ENCODE peak calls at places on chromosomes 3 and 15, in four cellular contexts. I is tibial artery, U is heart left ventricle, O is breast epithelium. B is an unnamed sample.

GRCh38 chr3:47910777-47911440 is 105.3 kb downstream of the MAP4 start:
- DNase-seq in I (no peak), U (no peak), O (no peak), B (no peak)

GRCh38 chr3:130925628-130926027 is 31.7 kb downstream of the ATP2C1 start:
- DNase-seq in I (no peak), U (no peak), O (no peak), B (no peak)

GRCh38 chr15:25056484-25057429 is 102.0 kb downstream of the SNRPN start:
- DNase-seq in I (no peak), U (no peak), O (peak), B (no peak)

GRCh38 chr15:22961661-22962221 is 18.4 kb downstream of the CYFIP1 start:
- DNase-seq in I (no peak), U (peak), O (no peak), B (no peak)

GRCh38 chr15:40463886-40464545 is 6.8 kb upstream of the CHST14 start:
- DNase-seq in I (no peak), U (no peak), O (no peak), B (no peak)

GRCh38 chr15:41258706-41259471 is 27.8 kb downstream of the CHP1 start:
- DNase-seq in I (no peak), U (no peak), O (no peak), B (no peak)

GRCh38 chr3:8456118-8456811 is 45.4 kb upstream of the LMCD1 start:
- DNase-seq in I (no peak), U (no peak), O (no peak), B (no peak)

GRCh38 chr15:57320543-57321220 is 55.6 kb upstream of the CGNL1 start:
- DNase-seq in I (peak), U (no peak), O (no peak), B (no peak)

GRCh38 chr15:40331026-40331425 is 7.5 kb downstream of the INAFM2 start:
- DNase-seq in I (no peak), U (peak), O (no peak), B (no peak)

GRCh38 chr3:53109822-53110771 is 20.1 kb downstream of the RFT1 start:
- DNase-seq in I (peak), U (no peak), O (peak), B (peak)

GRCh38 chr3:113266738-113267137 is 55.4 kb downstream of the BOC start:
- DNase-seq in I (no peak), U (no peak), O (no peak), B (peak)

GRCh38 chr3:112676659-112677234 is 35.8 kb upstream of the CCDC80 start:
- DNase-seq in I (peak), U (peak), O (no peak), B (peak)

GRCh38 chr15:36589971-36590370 is 10.5 kb downstream of the CDIN1 start:
- DNase-seq in I (no peak), U (no peak), O (no peak), B (no peak)

GRCh38 chr15:31480356-31481058 is 153.9 kb downstream of the KLF13 start:
- DNase-seq in I (no peak), U (no peak), O (no peak), B (peak)

GRCh38 chr3:28050895-28051294 is 190.5 kb upstream of the CMC1 start:
- DNase-seq in I (no peak), U (no peak), O (no peak), B (no peak)

GRCh38 chr15:67852433-67852832 is 12.6 kb upstream of the RNU6-1 start:
- DNase-seq in I (no peak), U (no peak), O (no peak), B (peak)

DNA sequence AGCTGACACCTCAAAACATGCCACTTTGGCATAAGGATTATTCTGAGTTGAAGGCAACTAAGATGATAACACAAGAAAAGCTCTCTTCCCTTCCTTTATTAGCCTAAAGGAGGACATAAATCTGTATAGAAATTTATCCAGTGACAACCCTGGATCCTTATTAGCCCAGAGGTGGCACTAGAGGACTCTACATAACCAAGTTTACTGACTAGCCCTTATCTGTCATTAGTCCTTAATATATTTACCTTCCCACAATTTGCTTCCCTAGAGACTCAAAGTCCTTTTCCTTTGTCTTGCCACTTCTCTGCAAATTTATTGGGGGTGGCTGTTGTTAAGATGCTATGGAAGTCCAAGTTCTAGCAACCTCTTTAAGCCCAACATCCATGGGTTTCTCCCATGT is 26.7 kb downstream of the CEP70 start:
- DNase-seq in I (no peak), U (no peak), O (no peak), B (no peak)
- TF ChIP-seq CTCF in I (no peak), U (no peak), O (no peak), B (no peak)

DNA sequence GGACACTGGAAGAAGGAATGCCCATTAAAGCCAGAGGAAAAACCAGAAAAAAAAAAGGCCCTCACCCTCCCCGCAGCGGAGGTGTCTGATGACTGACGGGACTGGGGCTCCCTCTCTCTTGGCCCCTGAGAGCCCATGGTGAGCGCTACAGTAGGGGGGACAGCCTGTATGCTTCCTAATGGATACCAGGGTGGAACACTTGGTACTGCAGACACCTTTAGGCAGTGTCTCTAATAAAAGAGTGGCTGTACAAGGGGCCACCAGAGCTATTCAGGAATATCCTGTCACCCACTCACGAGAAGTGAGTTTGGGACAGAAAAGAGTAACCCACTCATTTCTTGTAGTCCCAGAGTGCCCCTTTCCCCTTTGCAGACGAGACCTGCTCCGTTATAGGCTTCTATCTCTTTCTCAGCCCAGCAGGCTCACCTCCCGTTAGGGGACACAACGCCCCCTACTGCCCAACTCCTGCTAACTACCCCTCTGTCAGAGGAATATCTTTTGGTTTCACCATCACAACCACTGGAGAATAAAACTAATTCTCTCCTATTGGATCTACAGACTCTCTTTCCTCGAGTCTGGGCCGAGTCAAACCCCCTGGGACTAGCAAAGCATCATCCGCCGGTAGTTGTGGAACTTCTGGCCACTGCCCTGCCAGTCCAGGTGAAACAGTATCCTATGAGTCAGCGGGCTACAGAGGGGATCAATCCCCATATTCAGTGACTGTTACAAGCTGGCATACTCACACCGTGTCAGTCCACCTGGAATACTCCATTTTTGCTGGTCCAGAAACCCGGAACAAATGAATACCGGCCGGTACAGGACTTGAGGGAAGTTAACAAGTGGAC is 40.8 kb downstream of the ZBTB11 start:
- DNase-seq in I (no peak), U (no peak), O (no peak), B (peak)
- TF ChIP-seq CTCF in I (peak), U (peak), O (no peak), B (no peak)

GRCh38 chr3:127546970-127547733 is 43.4 kb downstream of the TPRA1 start:
- DNase-seq in I (no peak), U (peak), O (no peak), B (no peak)

GRCh38 chr3:127545711-127546457 is 44.6 kb downstream of the TPRA1 start:
- DNase-seq in I (no peak), U (no peak), O (no peak), B (no peak)

GRCh38 chr3:127549826-127550487 is 40.6 kb downstream of the TPRA1 start:
- DNase-seq in I (no peak), U (no peak), O (no peak), B (no peak)

GRCh38 chr3:127546517-127546916 is 44.0 kb downstream of the TPRA1 start:
- DNase-seq in I (no peak), U (no peak), O (no peak), B (no peak)

GRCh38 chr3:127547761-127548605 is 42.5 kb downstream of the TPRA1 start:
- DNase-seq in I (peak), U (peak), O (peak), B (peak)
- TF ChIP-seq CTCF in I (peak), U (peak), O (peak), B (no peak)

GRCh38 chr15:98503970-98504369 is 144.4 kb upstream of the IGF1R start:
- DNase-seq in I (peak), U (no peak), O (peak), B (no peak)
- TF ChIP-seq CTCF in I (no peak), U (no peak), O (no peak), B (no peak)

GRCh38 chr15:79172032-79172481 is 81.5 kb upstream of the RASGRF1 start:
- DNase-seq in I (no peak), U (no peak), O (no peak), B (no peak)
- TF ChIP-seq CTCF in I (no peak), U (no peak), O (no peak), B (no peak)

B was measured in lower leg skin.